ENCODE peak calls at places on chromosomes 6 and 20, in six cellular contexts. One of them, this sample, is unnamed.

GRCh38 chr20:25259358-25259757 is 11.5 kb downstream of the PYGB start:
- DNase-seq in osteocyte: no peak
- DNase-seq in stimulated activated naive CD8-positive, alpha-beta T cell treated with anti-CD3 and anti-CD28 coated beads, Interleukin-15, amount 100 ng/mL, for 72 hours: no peak
- DNase-seq in GM10248: no peak
- DNase-seq in fibroblast of lung: no peak
- DNase-seq in NCI-H460: no peak
- DNase-seq in this sample: no peak

GRCh38 chr20:58619847-58620431 is 31.1 kb upstream of the STX16 start:
- DNase-seq in NCI-H460: peak
- DNase-seq in osteocyte: no peak
- DNase-seq in stimulated activated naive CD8-positive, alpha-beta T cell treated with anti-CD3 and anti-CD28 coated beads, Interleukin-15, amount 100 ng/mL, for 72 hours: no peak
- DNase-seq in fibroblast of lung: no peak
- DNase-seq in GM10248: no peak
- DNase-seq in this sample: no peak

GRCh38 chr6:69758214-69758613 is 38.6 kb downstream of the LMBRD1 start:
- DNase-seq in osteocyte: no peak
- DNase-seq in NCI-H460: no peak
- DNase-seq in fibroblast of lung: no peak
- DNase-seq in GM10248: no peak
- DNase-seq in stimulated activated naive CD8-positive, alpha-beta T cell treated with anti-CD3 and anti-CD28 coated beads, Interleukin-15, amount 100 ng/mL, for 72 hours: no peak
- DNase-seq in this sample: no peak

GRCh38 chr6:7267521-7268091 is 45.4 kb downstream of the SSR1 start:
- DNase-seq in NCI-H460: peak
- DNase-seq in fibroblast of lung: peak
- DNase-seq in GM10248: no peak
- DNase-seq in osteocyte: peak
- DNase-seq in stimulated activated naive CD8-positive, alpha-beta T cell treated with anti-CD3 and anti-CD28 coated beads, Interleukin-15, amount 100 ng/mL, for 72 hours: no peak
- DNase-seq in this sample: peak

GRCh38 chr6:1797801-1798200 is 188.1 kb downstream of the FOXC1 start:
- DNase-seq in stimulated activated naive CD8-positive, alpha-beta T cell treated with anti-CD3 and anti-CD28 coated beads, Interleukin-15, amount 100 ng/mL, for 72 hours: no peak
- DNase-seq in osteocyte: no peak
- DNase-seq in NCI-H460: no peak
- DNase-seq in fibroblast of lung: peak
- DNase-seq in GM10248: no peak
- DNase-seq in this sample: no peak

GRCh38 chr6:159819932-159820640 is 20.0 kb downstream of the PNLDC1 start:
- DNase-seq in fibroblast of lung: no peak
- DNase-seq in GM10248: peak
- DNase-seq in NCI-H460: no peak
- DNase-seq in stimulated activated naive CD8-positive, alpha-beta T cell treated with anti-CD3 and anti-CD28 coated beads, Interleukin-15, amount 100 ng/mL, for 72 hours: peak
- DNase-seq in osteocyte: no peak
- DNase-seq in this sample: no peak

GRCh38 chr20:38903335-38903734 is 22.9 kb upstream of the FAM83D start:
- DNase-seq in GM10248: no peak
- DNase-seq in fibroblast of lung: no peak
- DNase-seq in osteocyte: no peak
- DNase-seq in NCI-H460: no peak
- DNase-seq in stimulated activated naive CD8-positive, alpha-beta T cell treated with anti-CD3 and anti-CD28 coated beads, Interleukin-15, amount 100 ng/mL, for 72 hours: no peak
- DNase-seq in this sample: no peak

GRCh38 chr6:135739288-135739687 is 112.2 kb upstream of the PDE7B start:
- DNase-seq in GM10248: no peak
- DNase-seq in osteocyte: no peak
- DNase-seq in stimulated activated naive CD8-positive, alpha-beta T cell treated with anti-CD3 and anti-CD28 coated beads, Interleukin-15, amount 100 ng/mL, for 72 hours: no peak
- DNase-seq in NCI-H460: no peak
- DNase-seq in fibroblast of lung: peak
- DNase-seq in this sample: no peak

GRCh38 chr6:33213166-33213988 is 5.1 kb downstream of the RING1 start:
- DNase-seq in fibroblast of lung: no peak
- DNase-seq in stimulated activated naive CD8-positive, alpha-beta T cell treated with anti-CD3 and anti-CD28 coated beads, Interleukin-15, amount 100 ng/mL, for 72 hours: no peak
- DNase-seq in NCI-H460: no peak
- DNase-seq in GM10248: no peak
- DNase-seq in osteocyte: no peak
- DNase-seq in this sample: no peak

GRCh38 chr6:51866867-51867266 is 220.5 kb downstream of the PKHD1 start:
- DNase-seq in NCI-H460: no peak
- DNase-seq in GM10248: no peak
- DNase-seq in fibroblast of lung: no peak
- DNase-seq in stimulated activated naive CD8-positive, alpha-beta T cell treated with anti-CD3 and anti-CD28 coated beads, Interleukin-15, amount 100 ng/mL, for 72 hours: no peak
- DNase-seq in osteocyte: no peak
- DNase-seq in this sample: no peak

GRCh38 chr6:6856538-6857523 is 250.9 kb upstream of the RREB1 start:
- DNase-seq in fibroblast of lung: no peak
- DNase-seq in NCI-H460: peak
- DNase-seq in GM10248: peak
- DNase-seq in stimulated activated naive CD8-positive, alpha-beta T cell treated with anti-CD3 and anti-CD28 coated beads, Interleukin-15, amount 100 ng/mL, for 72 hours: peak
- DNase-seq in osteocyte: no peak
- DNase-seq in this sample: no peak

GRCh38 chr6:78942451-78942850 is 75.1 kb downstream of the IRAK1BP1 start:
- DNase-seq in stimulated activated naive CD8-positive, alpha-beta T cell treated with anti-CD3 and anti-CD28 coated beads, Interleukin-15, amount 100 ng/mL, for 72 hours: no peak
- DNase-seq in osteocyte: no peak
- DNase-seq in GM10248: no peak
- DNase-seq in fibroblast of lung: peak
- DNase-seq in NCI-H460: no peak
- DNase-seq in this sample: no peak

GRCh38 chr6:43093361-43094289 is 17.5 kb downstream of the PTK7 start:
- DNase-seq in fibroblast of lung: peak
- DNase-seq in GM10248: no peak
- DNase-seq in NCI-H460: no peak
- DNase-seq in osteocyte: no peak
- DNase-seq in stimulated activated naive CD8-positive, alpha-beta T cell treated with anti-CD3 and anti-CD28 coated beads, Interleukin-15, amount 100 ng/mL, for 72 hours: no peak
- DNase-seq in this sample: no peak

GRCh38 chr20:32192698-32193097 is 14.8 kb downstream of the PLAGL2 start:
- DNase-seq in fibroblast of lung: no peak
- DNase-seq in GM10248: no peak
- DNase-seq in stimulated activated naive CD8-positive, alpha-beta T cell treated with anti-CD3 and anti-CD28 coated beads, Interleukin-15, amount 100 ng/mL, for 72 hours: no peak
- DNase-seq in NCI-H460: no peak
- DNase-seq in osteocyte: no peak
- DNase-seq in this sample: no peak

GRCh38 chr20:38751360-38751976 is 3.2 kb downstream of the ACTR5 start:
- DNase-seq in NCI-H460: peak
- DNase-seq in stimulated activated naive CD8-positive, alpha-beta T cell treated with anti-CD3 and anti-CD28 coated beads, Interleukin-15, amount 100 ng/mL, for 72 hours: no peak
- DNase-seq in osteocyte: no peak
- DNase-seq in fibroblast of lung: peak
- DNase-seq in GM10248: peak
- DNase-seq in this sample: peak

GRCh38 chr20:43095034-43095433 is 94.7 kb downstream of the PTPRT start:
- DNase-seq in stimulated activated naive CD8-positive, alpha-beta T cell treated with anti-CD3 and anti-CD28 coated beads, Interleukin-15, amount 100 ng/mL, for 72 hours: no peak
- DNase-seq in fibroblast of lung: no peak
- DNase-seq in GM10248: no peak
- DNase-seq in osteocyte: no peak
- DNase-seq in NCI-H460: no peak
- DNase-seq in this sample: no peak

GRCh38 chr6:137874204-137875001 is 7.3 kb downstream of the TNFAIP3 start:
- DNase-seq in fibroblast of lung: no peak
- DNase-seq in osteocyte: no peak
- DNase-seq in NCI-H460: no peak
- DNase-seq in stimulated activated naive CD8-positive, alpha-beta T cell treated with anti-CD3 and anti-CD28 coated beads, Interleukin-15, amount 100 ng/mL, for 72 hours: no peak
- DNase-seq in GM10248: no peak
- DNase-seq in this sample: no peak

GRCh38 chr6:132063204-132063603 is 112.0 kb upstream of the CCN2 start:
- DNase-seq in NCI-H460: no peak
- DNase-seq in fibroblast of lung: peak
- DNase-seq in stimulated activated naive CD8-positive, alpha-beta T cell treated with anti-CD3 and anti-CD28 coated beads, Interleukin-15, amount 100 ng/mL, for 72 hours: no peak
- DNase-seq in GM10248: no peak
- DNase-seq in osteocyte: no peak
- DNase-seq in this sample: no peak

GRCh38 chr20:45934046-45934586 is 367 bp upstream of the PCIF1 start:
- DNase-seq in fibroblast of lung: peak
- DNase-seq in osteocyte: no peak
- DNase-seq in stimulated activated naive CD8-positive, alpha-beta T cell treated with anti-CD3 and anti-CD28 coated beads, Interleukin-15, amount 100 ng/mL, for 72 hours: no peak
- DNase-seq in GM10248: peak
- DNase-seq in NCI-H460: no peak
- DNase-seq in this sample: peak

GRCh38 chr6:20400476-20401402 is 940 bp upstream of the E2F3 start:
- DNase-seq in NCI-H460: no peak
- DNase-seq in fibroblast of lung: peak
- DNase-seq in osteocyte: no peak
- DNase-seq in stimulated activated naive CD8-positive, alpha-beta T cell treated with anti-CD3 and anti-CD28 coated beads, Interleukin-15, amount 100 ng/mL, for 72 hours: peak
- DNase-seq in GM10248: peak
- DNase-seq in this sample: peak

GRCh38 chr20:63091901-63092659 is 85.3 kb upstream of the BHLHE23 start:
- DNase-seq in osteocyte: peak
- DNase-seq in GM10248: no peak
- DNase-seq in NCI-H460: no peak
- DNase-seq in fibroblast of lung: no peak
- DNase-seq in stimulated activated naive CD8-positive, alpha-beta T cell treated with anti-CD3 and anti-CD28 coated beads, Interleukin-15, amount 100 ng/mL, for 72 hours: no peak
- DNase-seq in this sample: no peak

GRCh38 chr20:35771367-35771688 is 487 bp upstream of the PHF20 start:
- DNase-seq in stimulated activated naive CD8-positive, alpha-beta T cell treated with anti-CD3 and anti-CD28 coated beads, Interleukin-15, amount 100 ng/mL, for 72 hours: no peak
- DNase-seq in NCI-H460: no peak
- DNase-seq in fibroblast of lung: no peak
- DNase-seq in osteocyte: no peak
- DNase-seq in GM10248: no peak
- DNase-seq in this sample: no peak

GRCh38 chr20:39645130-39645529 is 683.0 kb downstream of the DHX35 start:
- DNase-seq in stimulated activated naive CD8-positive, alpha-beta T cell treated with anti-CD3 and anti-CD28 coated beads, Interleukin-15, amount 100 ng/mL, for 72 hours: no peak
- DNase-seq in fibroblast of lung: no peak
- DNase-seq in osteocyte: no peak
- DNase-seq in NCI-H460: no peak
- DNase-seq in GM10248: no peak
- DNase-seq in this sample: no peak

GRCh38 chr6:170147056-170147787 is 143.7 kb downstream of the DLL1 start:
- DNase-seq in stimulated activated naive CD8-positive, alpha-beta T cell treated with anti-CD3 and anti-CD28 coated beads, Interleukin-15, amount 100 ng/mL, for 72 hours: no peak
- DNase-seq in GM10248: no peak
- DNase-seq in NCI-H460: no peak
- DNase-seq in fibroblast of lung: no peak
- DNase-seq in osteocyte: no peak
- DNase-seq in this sample: no peak

GRCh38 chr6:142300758-142301251 is 1.0 kb upstream of the ADGRG6 start:
- DNase-seq in fibroblast of lung: peak
- DNase-seq in GM10248: no peak
- DNase-seq in osteocyte: no peak
- DNase-seq in stimulated activated naive CD8-positive, alpha-beta T cell treated with anti-CD3 and anti-CD28 coated beads, Interleukin-15, amount 100 ng/mL, for 72 hours: no peak
- DNase-seq in NCI-H460: no peak
- DNase-seq in this sample: peak

This sample was measured in HTR-8/SVneo.